ENCODE peak calls at places on chromosomes 13 and 19, in five cellular contexts. One of them, this sample, is unnamed. For H3K4me1, the result is how much of the 10 kb centered on the place peaks cover.

GRCh38 chr13:85266771-85267170 is 532.4 kb downstream of the SLITRK6 start:
- DNase-seq in mesendoderm: peak
- DNase-seq in GM23338: peak
- DNase-seq in neuronal stem cell: no peak
- DNase-seq in HAP-1: no peak
- DNase-seq in this sample: no peak

GRCh38 chr19:37991841-37992248 is 84.8 kb downstream of the SIPA1L3 start:
- DNase-seq in GM23338: no peak
- DNase-seq in mesendoderm: peak
- DNase-seq in HAP-1: no peak
- DNase-seq in neuronal stem cell: no peak
- DNase-seq in this sample: no peak

GRCh38 chr13:73722120-73722519 is 412.1 kb downstream of the KLF12 start:
- DNase-seq in mesendoderm: peak
- DNase-seq in neuronal stem cell: no peak
- DNase-seq in GM23338: peak
- DNase-seq in HAP-1: peak
- DNase-seq in this sample: peak

GRCh38 chr19:18170714-18171255 is 2.8 kb upstream of the IFI30 start:
- DNase-seq in GM23338: no peak
- DNase-seq in mesendoderm: no peak
- DNase-seq in neuronal stem cell: no peak
- DNase-seq in HAP-1: no peak
- DNase-seq in this sample: no peak

GRCh38 chr13:31518666-31519065 is 220.7 kb upstream of the RXFP2 start:
- DNase-seq in GM23338: no peak
- DNase-seq in neuronal stem cell: no peak
- DNase-seq in HAP-1: no peak
- DNase-seq in mesendoderm: no peak
- DNase-seq in this sample: no peak

GRCh38 chr13:41700790-41701310 is 243.5 kb downstream of the RGCC start:
- DNase-seq in HAP-1: peak
- DNase-seq in mesendoderm: no peak
- DNase-seq in GM23338: no peak
- DNase-seq in neuronal stem cell: no peak
- DNase-seq in this sample: no peak

GRCh38 chr19:46844067-46844489 is 6.6 kb downstream of the AP2S1 start:
- DNase-seq in GM23338: no peak
- DNase-seq in neuronal stem cell: no peak
- DNase-seq in HAP-1: no peak
- DNase-seq in mesendoderm: peak
- DNase-seq in this sample: peak

GRCh38 chr19:34269968-34270621 is 15.7 kb downstream of the GARRE1 start:
- DNase-seq in neuronal stem cell: no peak
- DNase-seq in HAP-1: no peak
- DNase-seq in mesendoderm: peak
- DNase-seq in GM23338: peak
- DNase-seq in this sample: peak

GRCh38 chr13:47437411-47437810 is 540.6 kb upstream of the HTR2A start:
- DNase-seq in neuronal stem cell: no peak
- DNase-seq in HAP-1: no peak
- DNase-seq in mesendoderm: no peak
- DNase-seq in GM23338: no peak
- DNase-seq in this sample: no peak

GRCh38 chr13:20344836-20345490 is 112.8 kb upstream of the GJB6 start:
- DNase-seq in neuronal stem cell: no peak
- DNase-seq in HAP-1: no peak
- DNase-seq in GM23338: no peak
- DNase-seq in mesendoderm: no peak
- DNase-seq in this sample: no peak

GRCh38 chr13:21638319-21639282 is 32.3 kb upstream of the FGF9 start:
- DNase-seq in HAP-1: peak
- DNase-seq in neuronal stem cell: peak
- DNase-seq in mesendoderm: peak
- DNase-seq in GM23338: peak
- DNase-seq in this sample: peak

GRCh38 chr19:8329993-8330392 is 8.7 kb downstream of the RPS28 start:
- DNase-seq in mesendoderm: no peak
- DNase-seq in GM23338: no peak
- DNase-seq in neuronal stem cell: no peak
- DNase-seq in HAP-1: no peak
- DNase-seq in this sample: no peak

GRCh38 chr13:26604784-26605183 is 47.3 kb downstream of the WASF3 start:
- DNase-seq in mesendoderm: no peak
- DNase-seq in neuronal stem cell: no peak
- DNase-seq in HAP-1: no peak
- DNase-seq in GM23338: no peak
- DNase-seq in this sample: no peak

GRCh38 chr13:32211788-32212187 is 103.4 kb downstream of the ZAR1L start:
- DNase-seq in GM23338: no peak
- DNase-seq in neuronal stem cell: no peak
- DNase-seq in mesendoderm: peak
- DNase-seq in HAP-1: no peak
- DNase-seq in this sample: peak

GRCh38 chr19:58474291-58474996 is 1.7 kb upstream of the ZNF446 start:
- DNase-seq in mesendoderm: no peak
- DNase-seq in GM23338: no peak
- DNase-seq in HAP-1: no peak
- DNase-seq in neuronal stem cell: no peak
- DNase-seq in this sample: peak

GRCh38 chr13:40466271-40466670 is 200.2 kb downstream of the FOXO1 start:
- DNase-seq in HAP-1: no peak
- DNase-seq in mesendoderm: no peak
- DNase-seq in GM23338: no peak
- DNase-seq in neuronal stem cell: no peak
- DNase-seq in this sample: no peak

GRCh38 chr13:40464349-40464748 is 202.1 kb downstream of the FOXO1 start:
- DNase-seq in mesendoderm: no peak
- DNase-seq in HAP-1: no peak
- DNase-seq in GM23338: no peak
- DNase-seq in neuronal stem cell: no peak
- DNase-seq in this sample: no peak

GRCh38 chr13:40469581-40470282 is 196.7 kb downstream of the FOXO1 start:
- DNase-seq in neuronal stem cell: no peak
- DNase-seq in GM23338: no peak
- DNase-seq in mesendoderm: peak
- DNase-seq in HAP-1: no peak
- DNase-seq in this sample: no peak

GRCh38 chr13:40468227-40468838 is 198.1 kb downstream of the FOXO1 start:
- DNase-seq in HAP-1: no peak
- DNase-seq in mesendoderm: no peak
- DNase-seq in GM23338: no peak
- DNase-seq in neuronal stem cell: no peak
- DNase-seq in this sample: no peak

GRCh38 chr13:40464991-40465390 is 201.4 kb downstream of the FOXO1 start:
- DNase-seq in neuronal stem cell: no peak
- DNase-seq in HAP-1: no peak
- DNase-seq in GM23338: no peak
- DNase-seq in mesendoderm: no peak
- DNase-seq in this sample: no peak
- H3K4me1 ChIP-seq in neuronal stem cell: under half
- H3K4me1 ChIP-seq in HAP-1: under half
- H3K4me1 ChIP-seq in GM23338: under half
- H3K4me1 ChIP-seq in mesendoderm: under half
- H3K4me1 ChIP-seq in this sample: under half

GRCh38 chr19:16200038-16200775 is 2.5 kb downstream of the AP1M1 start:
- DNase-seq in HAP-1: no peak
- DNase-seq in GM23338: peak
- DNase-seq in mesendoderm: peak
- DNase-seq in neuronal stem cell: no peak
- DNase-seq in this sample: no peak

GRCh38 chr19:16197622-16198362 is at the start of gene AP1M1:
- DNase-seq in HAP-1: peak
- DNase-seq in GM23338: peak
- DNase-seq in mesendoderm: peak
- DNase-seq in neuronal stem cell: peak
- DNase-seq in this sample: peak

GRCh38 chr19:16198363-16198636 is 589 bp downstream of the AP1M1 start:
- DNase-seq in neuronal stem cell: no peak
- DNase-seq in GM23338: no peak
- DNase-seq in mesendoderm: no peak
- DNase-seq in HAP-1: no peak
- DNase-seq in this sample: no peak

GRCh38 chr19:16200776-16201391 is 3.2 kb downstream of the AP1M1 start:
- DNase-seq in neuronal stem cell: no peak
- DNase-seq in HAP-1: no peak
- DNase-seq in GM23338: no peak
- DNase-seq in mesendoderm: no peak
- DNase-seq in this sample: no peak

GRCh38 chr19:16199275-16199932 is 1.7 kb downstream of the AP1M1 start:
- DNase-seq in GM23338: no peak
- DNase-seq in HAP-1: no peak
- DNase-seq in mesendoderm: no peak
- DNase-seq in neuronal stem cell: no peak
- DNase-seq in this sample: no peak
- H3K4me3 ChIP-seq in GM23338: no peak
- H3K4me3 ChIP-seq in HAP-1: no peak
- H3K4me3 ChIP-seq in mesendoderm: no peak
- H3K4me3 ChIP-seq in neuronal stem cell: no peak
- H3K4me3 ChIP-seq in this sample: no peak

GRCh38 chr13:110411316-110412105 is 104.4 kb downstream of the COL4A2 start:
- DNase-seq in GM23338: no peak
- DNase-seq in HAP-1: no peak
- DNase-seq in neuronal stem cell: no peak
- DNase-seq in mesendoderm: no peak
- DNase-seq in this sample: no peak

GRCh38 chr13:110414283-110414682 is 107.2 kb downstream of the COL4A2 start:
- DNase-seq in neuronal stem cell: no peak
- DNase-seq in mesendoderm: no peak
- DNase-seq in GM23338: no peak
- DNase-seq in HAP-1: no peak
- DNase-seq in this sample: no peak

GRCh38 chr13:110410906-110411305 is 103.8 kb downstream of the COL4A2 start:
- DNase-seq in GM23338: no peak
- DNase-seq in HAP-1: no peak
- DNase-seq in neuronal stem cell: no peak
- DNase-seq in mesendoderm: no peak
- DNase-seq in this sample: no peak

GRCh38 chr13:110413311-110414040 is 106.4 kb downstream of the COL4A2 start:
- DNase-seq in neuronal stem cell: no peak
- DNase-seq in mesendoderm: no peak
- DNase-seq in GM23338: no peak
- DNase-seq in HAP-1: no peak
- DNase-seq in this sample: no peak

DNA sequence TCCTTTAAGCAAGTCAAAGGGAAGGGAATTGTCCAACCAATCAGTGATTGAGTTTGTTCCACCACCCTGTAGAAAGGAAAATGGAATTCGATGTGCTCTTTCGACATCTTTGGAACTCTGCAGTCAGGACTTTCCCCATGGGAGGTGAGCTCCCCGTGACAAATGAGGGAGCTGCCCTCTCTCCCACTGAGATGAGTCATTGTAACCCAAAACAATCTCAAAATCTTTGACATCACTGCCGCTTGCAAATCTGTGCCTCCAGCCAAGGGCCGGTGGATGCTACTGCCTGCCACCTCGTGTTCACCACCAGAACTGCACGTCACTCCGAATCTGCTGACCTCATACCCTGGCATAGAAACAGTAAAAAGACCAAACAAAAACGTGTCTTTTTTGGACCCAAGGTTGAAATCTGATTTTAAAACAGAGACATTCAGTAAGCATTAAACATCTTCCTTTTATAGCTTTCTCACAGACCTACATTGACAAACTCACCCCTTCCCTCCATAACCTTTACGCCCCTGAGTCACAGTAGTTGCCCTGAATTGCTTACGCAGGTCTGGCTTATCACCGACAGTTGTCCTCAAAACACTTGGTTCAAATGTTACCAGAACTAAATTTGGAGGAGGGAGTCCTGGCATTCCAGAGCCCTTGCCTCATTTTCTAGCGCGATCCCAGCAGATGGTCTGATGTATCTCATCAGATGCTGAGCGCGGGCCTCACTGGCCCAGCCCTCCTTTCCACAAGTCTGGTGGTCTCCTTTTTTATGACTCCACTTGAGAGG is 105.2 kb downstream of the COL4A2 start:
- DNase-seq in GM23338: peak
- DNase-seq in mesendoderm: peak
- DNase-seq in neuronal stem cell: peak
- DNase-seq in HAP-1: peak
- DNase-seq in this sample: peak
- H3K4me1 ChIP-seq in GM23338: under half
- H3K4me1 ChIP-seq in mesendoderm: under half
- H3K4me1 ChIP-seq in neuronal stem cell: under half
- H3K4me1 ChIP-seq in HAP-1: under half
- H3K4me1 ChIP-seq in this sample: under half

DNA sequence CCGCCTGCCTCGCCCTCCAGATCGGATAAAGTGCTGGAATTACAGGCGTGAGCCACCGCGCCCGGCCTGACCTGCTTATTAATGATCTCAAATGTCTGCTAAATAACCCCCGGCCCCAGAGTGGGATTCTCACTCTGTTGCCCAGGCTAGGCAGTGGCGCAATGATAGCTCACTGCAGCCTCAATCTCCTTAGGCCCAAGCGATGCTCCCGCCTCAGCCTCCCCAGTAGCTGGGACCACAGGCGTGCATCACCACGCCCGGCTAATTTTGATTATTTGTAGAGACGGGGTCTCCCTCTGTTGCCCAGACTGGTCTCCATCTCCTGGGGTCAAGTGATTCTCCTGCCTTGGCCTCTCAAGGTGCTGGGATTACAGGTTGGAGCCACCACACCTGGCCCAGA is 626 bp upstream of the ATP5F1D start:
- DNase-seq in neuronal stem cell: no peak
- DNase-seq in HAP-1: no peak
- DNase-seq in GM23338: no peak
- DNase-seq in mesendoderm: no peak
- DNase-seq in this sample: no peak
- H3K4me3 ChIP-seq in neuronal stem cell: no peak
- H3K4me3 ChIP-seq in HAP-1: peak
- H3K4me3 ChIP-seq in GM23338: peak
- H3K4me3 ChIP-seq in mesendoderm: no peak
- H3K4me3 ChIP-seq in this sample: peak

This sample was measured in cardiac muscle cell.